ENCODE peak calls at places on chromosomes 16 and 17, in five cellular contexts. W is iPS-NIHi11; F is activated CD8-positive, alpha-beta memory T cell treated with anti-CD3 and anti-CD28 coated beads for 1 hour; Z is T-helper 9 cell; I is activated T-helper 1 cell treated with Interleukin-2 at 50 U/mL for 16 hours. O is an unnamed sample.

GRCh38 chr16:88854306-88855111 is 2.2 kb downstream of the GALNS start:
- DNase-seq in W (no peak), F (no peak), Z (no peak), I (no peak), O (no peak)

GRCh38 chr17:68790481-68790880 is 164.7 kb downstream of the ABCA8 start:
- DNase-seq in W (no peak), F (no peak), Z (no peak), I (no peak), O (no peak)

GRCh38 chr17:57603978-57604377 is 141.1 kb downstream of the CCDC182 start:
- DNase-seq in W (no peak), F (peak), Z (peak), I (peak), O (no peak)

GRCh38 chr16:727291-727977 is 528 bp downstream of the HAGHL start:
- DNase-seq in W (no peak), F (no peak), Z (peak), I (no peak), O (no peak)

GRCh38 chr16:30350134-30350871 is 4.8 kb downstream of the CD2BP2 start:
- DNase-seq in W (no peak), F (no peak), Z (no peak), I (no peak), O (no peak)

GRCh38 chr17:81832608-81833159 is 407 bp downstream of the MCRIP1 start:
- DNase-seq in W (no peak), F (no peak), Z (no peak), I (no peak), O (no peak)

GRCh38 chr17:29140631-29141483 is 39.3 kb downstream of the MYO18A start:
- DNase-seq in W (no peak), F (no peak), Z (peak), I (peak), O (no peak)

GRCh38 chr17:76716146-76716833 is 5.5 kb upstream of the MXRA7 start:
- DNase-seq in W (no peak), F (peak), Z (peak), I (peak), O (no peak)

GRCh38 chr17:61002316-61002736 is 324.7 kb downstream of the BCAS3 start:
- DNase-seq in W (no peak), F (no peak), Z (no peak), I (no peak), O (no peak)

GRCh38 chr16:15874745-15875314 is 13.6 kb downstream of the CEP20 start:
- DNase-seq in W (peak), F (no peak), Z (no peak), I (no peak), O (peak)

GRCh38 chr16:11494029-11494428 is 92.7 kb downstream of the LITAF start:
- DNase-seq in W (no peak), F (no peak), Z (no peak), I (no peak), O (no peak)

GRCh38 chr16:46658925-46659324 is 30.1 kb downstream of the VPS35 start:
- DNase-seq in W (no peak), F (no peak), Z (no peak), I (no peak), O (no peak)

GRCh38 chr16:28883221-28883996 is 5.1 kb downstream of the ATP2A1 start:
- DNase-seq in W (no peak), F (no peak), Z (no peak), I (no peak), O (peak)

GRCh38 chr16:68356249-68356918 is 45.6 kb downstream of the PRMT7 start:
- DNase-seq in W (no peak), F (peak), Z (peak), I (peak), O (no peak)

GRCh38 chr16:10931977-10932632 is 10.2 kb downstream of the DEXI start:
- DNase-seq in W (no peak), F (no peak), Z (no peak), I (no peak), O (no peak)

GRCh38 chr16:11198817-11199216 is 57.2 kb downstream of the SOCS1 start:
- DNase-seq in W (no peak), F (no peak), Z (no peak), I (no peak), O (no peak)

GRCh38 chr17:10499950-10500349 is 18.4 kb downstream of the MYH1 start:
- DNase-seq in W (no peak), F (no peak), Z (no peak), I (no peak), O (no peak)

GRCh38 chr17:46764335-46764708 is 54.2 kb downstream of the WNT3 start:
- DNase-seq in W (no peak), F (no peak), Z (no peak), I (no peak), O (no peak)

GRCh38 chr17:52049051-52049450 is 109.5 kb downstream of the CA10 start:
- DNase-seq in W (no peak), F (no peak), Z (no peak), I (no peak), O (no peak)

GRCh38 chr17:72603346-72604242 is 482.8 kb downstream of the SOX9 start:
- DNase-seq in W (no peak), F (no peak), Z (no peak), I (no peak), O (no peak)

GRCh38 chr16:6157806-6158205 is 1060.2 kb upstream of the EEF2KMT start:
- DNase-seq in W (no peak), F (no peak), Z (no peak), I (no peak), O (no peak)

GRCh38 chr16:27617678-27618077 is 67.7 kb downstream of the KATNIP start:
- DNase-seq in W (no peak), F (no peak), Z (no peak), I (no peak), O (no peak)

GRCh38 chr16:58723109-58723508 is 11.0 kb downstream of the GOT2 start:
- DNase-seq in W (no peak), F (no peak), Z (no peak), I (no peak), O (no peak)

GRCh38 chr16:73171380-73171779 is 123.5 kb upstream of the ZFHX3 start:
- DNase-seq in W (no peak), F (no peak), Z (no peak), I (no peak), O (peak)

GRCh38 chr17:49285716-49286115 is 55.1 kb upstream of the PHOSPHO1 start:
- DNase-seq in W (no peak), F (no peak), Z (no peak), I (no peak), O (peak)

O was measured in H9.